ENCODE peak calls at places on chromosomes 6 and 20, in seven cellular contexts. One of them, this sample, is unnamed.

GRCh38 chr6:3316363-3316762 is 57.6 kb downstream of the PSMG4 start:
- DNase-seq in uterus: no peak
- DNase-seq in astrocyte of the spinal cord: no peak
- DNase-seq in stimulated activated CD4-positive, alpha-beta T cell treated with anti-CD3 and anti-CD28 coated beads, Interleukin-15, amount 100 ng/mL, for 48 hours: no peak
- DNase-seq in H54: no peak
- DNase-seq in epithelial cell of esophagus: no peak
- DNase-seq in SHP77: no peak
- DNase-seq in this sample: no peak

GRCh38 chr6:31205638-31206037 is 35.2 kb upstream of the POU5F1 start:
- DNase-seq in uterus: no peak
- DNase-seq in astrocyte of the spinal cord: no peak
- DNase-seq in stimulated activated CD4-positive, alpha-beta T cell treated with anti-CD3 and anti-CD28 coated beads, Interleukin-15, amount 100 ng/mL, for 48 hours: no peak
- DNase-seq in H54: no peak
- DNase-seq in epithelial cell of esophagus: no peak
- DNase-seq in SHP77: no peak
- DNase-seq in this sample: no peak

GRCh38 chr6:1187293-1188131 is 124.4 kb upstream of the FOXQ1 start:
- DNase-seq in uterus: no peak
- DNase-seq in astrocyte of the spinal cord: no peak
- DNase-seq in stimulated activated CD4-positive, alpha-beta T cell treated with anti-CD3 and anti-CD28 coated beads, Interleukin-15, amount 100 ng/mL, for 48 hours: no peak
- DNase-seq in H54: no peak
- DNase-seq in epithelial cell of esophagus: peak; percentile 62
- DNase-seq in SHP77: no peak
- DNase-seq in this sample: no peak

GRCh38 chr6:12473494-12473893 is 183.3 kb downstream of the EDN1 start:
- DNase-seq in uterus: no peak
- DNase-seq in astrocyte of the spinal cord: no peak
- DNase-seq in stimulated activated CD4-positive, alpha-beta T cell treated with anti-CD3 and anti-CD28 coated beads, Interleukin-15, amount 100 ng/mL, for 48 hours: no peak
- DNase-seq in H54: no peak
- DNase-seq in epithelial cell of esophagus: peak; percentile 38
- DNase-seq in SHP77: no peak
- DNase-seq in this sample: no peak

GRCh38 chr20:52965819-52966218 is 6.3 kb upstream of the TSHZ2 start:
- DNase-seq in uterus: no peak
- DNase-seq in astrocyte of the spinal cord: no peak
- DNase-seq in stimulated activated CD4-positive, alpha-beta T cell treated with anti-CD3 and anti-CD28 coated beads, Interleukin-15, amount 100 ng/mL, for 48 hours: no peak
- DNase-seq in H54: no peak
- DNase-seq in epithelial cell of esophagus: peak; percentile 91
- DNase-seq in SHP77: no peak
- DNase-seq in this sample: no peak

GRCh38 chr6:1618305-1619105 is 8.8 kb downstream of the FOXC1 start:
- DNase-seq in uterus: no peak
- DNase-seq in astrocyte of the spinal cord: no peak
- DNase-seq in stimulated activated CD4-positive, alpha-beta T cell treated with anti-CD3 and anti-CD28 coated beads, Interleukin-15, amount 100 ng/mL, for 48 hours: no peak
- DNase-seq in H54: no peak
- DNase-seq in epithelial cell of esophagus: no peak
- DNase-seq in SHP77: no peak
- DNase-seq in this sample: no peak

GRCh38 chr6:168514216-168514615 is 73.2 kb downstream of the SMOC2 start:
- DNase-seq in uterus: peak; percentile 80
- DNase-seq in astrocyte of the spinal cord: no peak
- DNase-seq in stimulated activated CD4-positive, alpha-beta T cell treated with anti-CD3 and anti-CD28 coated beads, Interleukin-15, amount 100 ng/mL, for 48 hours: no peak
- DNase-seq in H54: no peak
- DNase-seq in epithelial cell of esophagus: no peak
- DNase-seq in SHP77: peak; percentile 41
- DNase-seq in this sample: no peak

GRCh38 chr6:110389689-110390382 is 25.5 kb downstream of the DDO start:
- DNase-seq in uterus: no peak
- DNase-seq in astrocyte of the spinal cord: no peak
- DNase-seq in stimulated activated CD4-positive, alpha-beta T cell treated with anti-CD3 and anti-CD28 coated beads, Interleukin-15, amount 100 ng/mL, for 48 hours: no peak
- DNase-seq in H54: no peak
- DNase-seq in epithelial cell of esophagus: no peak
- DNase-seq in SHP77: no peak
- DNase-seq in this sample: no peak

GRCh38 chr6:138026342-138026741 is 80.9 kb downstream of the PERP start:
- DNase-seq in uterus: no peak
- DNase-seq in astrocyte of the spinal cord: no peak
- DNase-seq in stimulated activated CD4-positive, alpha-beta T cell treated with anti-CD3 and anti-CD28 coated beads, Interleukin-15, amount 100 ng/mL, for 48 hours: no peak
- DNase-seq in H54: no peak
- DNase-seq in epithelial cell of esophagus: no peak
- DNase-seq in SHP77: no peak
- DNase-seq in this sample: no peak

GRCh38 chr6:105553174-105553573 is 150.3 kb upstream of the PREP start:
- DNase-seq in uterus: no peak
- DNase-seq in astrocyte of the spinal cord: no peak
- DNase-seq in stimulated activated CD4-positive, alpha-beta T cell treated with anti-CD3 and anti-CD28 coated beads, Interleukin-15, amount 100 ng/mL, for 48 hours: no peak
- DNase-seq in H54: no peak
- DNase-seq in epithelial cell of esophagus: peak; percentile 87
- DNase-seq in SHP77: no peak
- DNase-seq in this sample: no peak

GRCh38 chr6:47188588-47189021 is 121.1 kb downstream of the TNFRSF21 start:
- DNase-seq in uterus: no peak
- DNase-seq in astrocyte of the spinal cord: peak; percentile 68
- DNase-seq in stimulated activated CD4-positive, alpha-beta T cell treated with anti-CD3 and anti-CD28 coated beads, Interleukin-15, amount 100 ng/mL, for 48 hours: no peak
- DNase-seq in H54: peak; percentile 30
- DNase-seq in epithelial cell of esophagus: peak; percentile 99
- DNase-seq in SHP77: no peak
- DNase-seq in this sample: no peak

GRCh38 chr6:97963148-97963680 is 680.2 kb upstream of the MMS22L start:
- DNase-seq in uterus: no peak
- DNase-seq in astrocyte of the spinal cord: peak; percentile 40
- DNase-seq in stimulated activated CD4-positive, alpha-beta T cell treated with anti-CD3 and anti-CD28 coated beads, Interleukin-15, amount 100 ng/mL, for 48 hours: no peak
- DNase-seq in H54: no peak
- DNase-seq in epithelial cell of esophagus: peak; percentile 51
- DNase-seq in SHP77: no peak
- DNase-seq in this sample: no peak

GRCh38 chr20:9912858-9913434 is 74.1 kb upstream of the PAK5 start:
- DNase-seq in uterus: peak; percentile 15
- DNase-seq in astrocyte of the spinal cord: peak; percentile 57
- DNase-seq in stimulated activated CD4-positive, alpha-beta T cell treated with anti-CD3 and anti-CD28 coated beads, Interleukin-15, amount 100 ng/mL, for 48 hours: no peak
- DNase-seq in H54: peak; percentile 7
- DNase-seq in epithelial cell of esophagus: peak; percentile 46
- DNase-seq in SHP77: peak; percentile 38
- DNase-seq in this sample: peak; percentile 68

GRCh38 chr6:33744001-33744848 is 2.5 kb downstream of the IP6K3 start:
- DNase-seq in uterus: peak; percentile 83
- DNase-seq in astrocyte of the spinal cord: peak; percentile 63
- DNase-seq in stimulated activated CD4-positive, alpha-beta T cell treated with anti-CD3 and anti-CD28 coated beads, Interleukin-15, amount 100 ng/mL, for 48 hours: peak; percentile 69
- DNase-seq in H54: peak; percentile 78
- DNase-seq in epithelial cell of esophagus: peak; percentile 98
- DNase-seq in SHP77: peak; percentile 89
- DNase-seq in this sample: peak; percentile 100

GRCh38 chr6:13873288-13874190 is 51.2 kb upstream of the RNF182 start:
- DNase-seq in uterus: peak; percentile 38
- DNase-seq in astrocyte of the spinal cord: no peak
- DNase-seq in stimulated activated CD4-positive, alpha-beta T cell treated with anti-CD3 and anti-CD28 coated beads, Interleukin-15, amount 100 ng/mL, for 48 hours: peak; percentile 66
- DNase-seq in H54: peak; percentile 80
- DNase-seq in epithelial cell of esophagus: peak; percentile 45
- DNase-seq in SHP77: peak; percentile 79
- DNase-seq in this sample: peak; percentile 90

GRCh38 chr20:31707994-31708744 is 14.5 kb downstream of the BCL2L1 start:
- DNase-seq in uterus: no peak
- DNase-seq in astrocyte of the spinal cord: no peak
- DNase-seq in stimulated activated CD4-positive, alpha-beta T cell treated with anti-CD3 and anti-CD28 coated beads, Interleukin-15, amount 100 ng/mL, for 48 hours: no peak
- DNase-seq in H54: no peak
- DNase-seq in epithelial cell of esophagus: no peak
- DNase-seq in SHP77: peak; percentile 90
- DNase-seq in this sample: peak; percentile 98

This sample was measured in NCI-H510A treated with DMSO at 0.1 percent for 48 hours.